ENCODE peak calls at places on chromosome 7, in ten cellular contexts. M is astrocyte of the cerebellum, P is AG09309, Y is fibroblast of the aortic adventitia, N is endothelial cell of umbilical vein, X is WERI-Rb-1, O is astrocyte of the spinal cord, S is astrocyte, R is GM13977, Z is HFFc6. W is an unnamed sample.

GRCh38 chr7:115561341-115562110 is 469.0 kb downstream of the TFEC start:
- DNase-seq in X (no peak), O (peak), P (peak), Z (peak), Y (peak), M (peak), N (no peak), R (no peak), S (peak), W (no peak)

GRCh38 chr7:112080441-112080840 is 125.8 kb downstream of the DOCK4 start:
- DNase-seq in S (peak), P (peak), R (peak), Z (peak), M (peak), Y (peak), O (peak), N (peak), X (no peak), W (no peak)

GRCh38 chr7:128206747-128207500 is 34.2 kb upstream of the LEP start:
- DNase-seq in O (no peak), N (no peak), S (no peak), X (no peak), R (no peak), Y (no peak), P (no peak), Z (no peak), M (no peak), W (no peak)

GRCh38 chr7:11529382-11529781 is 302.6 kb downstream of the THSD7A start:
- DNase-seq in P (no peak), M (no peak), N (no peak), X (no peak), S (no peak), R (no peak), O (no peak), Z (no peak), Y (no peak), W (no peak)

GRCh38 chr7:1916621-1916970 is 246.5 kb downstream of the ELFN1 start:
- DNase-seq in N (no peak), Y (no peak), Z (no peak), X (no peak), P (no peak), S (no peak), R (no peak), M (no peak), O (no peak), W (no peak)

GRCh38 chr7:49885593-49886285 is 112.3 kb downstream of the VWC2 start:
- DNase-seq in N (no peak), O (no peak), R (no peak), Z (no peak), X (no peak), M (no peak), S (no peak), Y (no peak), P (no peak), W (no peak)

GRCh38 chr7:112238852-112239610 is 32.5 kb downstream of the ZNF277 start:
- DNase-seq in R (no peak), N (no peak), S (peak), O (peak), Z (peak), Y (peak), X (no peak), M (no peak), P (no peak), W (no peak)

GRCh38 chr7:132351858-132352539 is 224.3 kb downstream of the PLXNA4 start:
- DNase-seq in O (no peak), S (no peak), R (no peak), X (no peak), Z (no peak), M (no peak), Y (peak), N (no peak), P (no peak), W (no peak)

GRCh38 chr7:127844707-127845331 is 186.4 kb downstream of the LRRC4 start:
- DNase-seq in P (no peak), S (peak), Z (peak), Y (peak), M (no peak), R (no peak), O (peak), N (peak), X (no peak), W (no peak)

GRCh38 chr7:94654764-94655561 is 970 bp downstream of the SGCE start:
- DNase-seq in N (peak), P (no peak), S (peak), Y (peak), X (peak), Z (peak), R (no peak), O (peak), M (peak), W (peak)

GRCh38 chr7:43953071-43953470 is 26.8 kb downstream of the UBE2D4 start:
- DNase-seq in Z (no peak), P (no peak), Y (no peak), S (no peak), M (no peak), N (no peak), X (no peak), R (no peak), O (no peak), W (no peak)

GRCh38 chr7:143492043-143492471 is 14.4 kb downstream of the TAS2R41 start:
- DNase-seq in N (peak), O (peak), R (no peak), M (no peak), X (no peak), Z (peak), Y (peak), S (peak), P (peak), W (no peak)

GRCh38 chr7:143493755-143494154 is 16.1 kb downstream of the TAS2R41 start:
- DNase-seq in N (peak), X (no peak), P (no peak), R (no peak), Y (no peak), S (no peak), O (no peak), M (no peak), Z (no peak), W (no peak)

GRCh38 chr7:143495806-143496672 is 18.4 kb downstream of the TAS2R41 start:
- DNase-seq in S (no peak), Y (no peak), P (no peak), M (no peak), Z (no peak), R (no peak), O (no peak), X (no peak), N (no peak), W (no peak)

GRCh38 chr7:143492799-143493568 is 15.3 kb downstream of the TAS2R41 start:
- DNase-seq in S (peak), M (no peak), X (no peak), O (no peak), Z (peak), P (no peak), R (no peak), N (peak), Y (peak), W (no peak)

DNA sequence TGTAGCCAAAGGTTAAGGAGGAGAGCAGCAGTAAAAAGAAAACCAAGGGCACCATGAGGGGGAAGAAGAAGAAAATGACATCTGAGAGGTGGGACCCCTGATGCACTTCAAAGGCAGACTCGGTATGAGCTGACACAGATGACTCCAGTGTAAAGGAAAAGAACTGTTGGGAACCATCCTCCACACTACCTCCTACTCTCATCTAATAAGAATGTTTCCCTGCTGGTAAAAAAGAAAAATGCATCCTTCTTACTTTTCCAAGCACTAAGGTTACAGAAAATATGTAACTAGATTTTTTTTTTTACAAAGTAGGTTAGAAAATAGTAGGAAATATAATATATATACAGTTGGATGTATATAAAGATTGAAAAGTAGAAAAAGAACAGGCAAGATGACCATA is 16.9 kb downstream of the TAS2R41 start:
- DNase-seq in X (no peak), M (no peak), O (no peak), Y (peak), P (no peak), N (no peak), R (no peak), S (no peak), Z (no peak), W (no peak)
- TF ChIP-seq CTCF in X (no peak), M (peak), O (no peak), Y (peak), P (no peak), N (no peak), R (no peak), S (peak), Z (peak), W (no peak)

GRCh38 chr7:6575246-6576023 is 1.8 kb upstream of the ZDHHC4 start:
- DNase-seq in P (no peak), Z (no peak), N (no peak), O (no peak), Y (no peak), S (no peak), R (no peak), M (no peak), X (no peak), W (no peak)

GRCh38 chr7:6578114-6579084 is 1.1 kb downstream of the ZDHHC4 start:
- DNase-seq in X (no peak), N (no peak), M (no peak), R (no peak), Y (no peak), Z (no peak), O (no peak), S (no peak), P (no peak), W (no peak)

GRCh38 chr7:6577369-6578113 is at the start of gene ZDHHC4:
- DNase-seq in X (peak), Y (peak), N (peak), Z (peak), P (no peak), O (peak), M (peak), S (peak), R (peak), W (peak)

GRCh38 chr7:6576024-6576866 is 1.0 kb upstream of the ZDHHC4 start:
- DNase-seq in R (no peak), X (peak), Z (no peak), O (no peak), Y (no peak), N (no peak), S (no peak), P (no peak), M (no peak), W (peak)

GRCh38 chr7:6579446-6579845 is 2.2 kb downstream of the ZDHHC4 start:
- DNase-seq in S (no peak), P (no peak), R (no peak), Z (peak), Y (no peak), X (no peak), O (no peak), M (no peak), N (no peak), W (no peak)
- TF ChIP-seq CTCF in S (no peak), P (peak), R (no peak), Z (peak), Y (peak), X (no peak), O (peak), M (peak), N (no peak), W (peak)

DNA sequence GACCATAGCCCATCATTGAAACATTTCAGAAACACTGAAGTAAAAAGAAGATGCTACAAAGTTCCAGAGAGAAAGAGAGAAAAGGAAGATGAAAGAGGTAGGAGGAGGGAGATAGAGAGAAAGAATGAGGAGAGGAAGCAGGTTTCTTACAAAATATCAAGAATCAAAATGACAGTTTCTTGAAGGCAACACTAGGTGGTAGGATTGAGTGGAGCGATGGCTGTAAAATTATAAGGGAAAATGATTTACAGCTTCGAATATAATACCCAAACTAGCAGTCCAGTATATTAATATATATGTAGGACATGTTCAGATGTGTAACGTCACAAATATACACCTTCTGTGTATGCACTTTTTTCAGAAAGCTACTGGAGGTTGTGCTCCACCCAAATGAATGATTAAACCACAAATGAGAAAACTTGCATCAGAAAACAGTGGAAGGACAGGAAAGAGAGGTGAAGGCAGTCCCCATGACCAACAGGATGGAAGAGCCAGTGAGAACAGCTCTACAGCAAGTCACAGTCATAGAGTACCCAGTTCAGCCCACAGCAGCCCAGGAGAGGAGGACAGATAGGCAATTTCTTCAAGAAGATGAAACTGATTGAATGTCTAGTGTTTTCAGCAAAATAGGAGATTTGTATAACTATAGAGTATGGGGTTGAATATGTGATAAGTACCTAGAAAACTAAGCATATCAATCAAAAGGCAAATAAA is 151.5 kb upstream of the TARP start:
- DNase-seq in P (no peak), R (no peak), S (no peak), Z (no peak), Y (peak), M (no peak), O (no peak), N (peak), X (no peak), W (peak)
- TF ChIP-seq CTCF in P (peak), R (no peak), S (peak), Z (peak), Y (peak), M (no peak), O (peak), N (peak), X (no peak), W (no peak)

DNA sequence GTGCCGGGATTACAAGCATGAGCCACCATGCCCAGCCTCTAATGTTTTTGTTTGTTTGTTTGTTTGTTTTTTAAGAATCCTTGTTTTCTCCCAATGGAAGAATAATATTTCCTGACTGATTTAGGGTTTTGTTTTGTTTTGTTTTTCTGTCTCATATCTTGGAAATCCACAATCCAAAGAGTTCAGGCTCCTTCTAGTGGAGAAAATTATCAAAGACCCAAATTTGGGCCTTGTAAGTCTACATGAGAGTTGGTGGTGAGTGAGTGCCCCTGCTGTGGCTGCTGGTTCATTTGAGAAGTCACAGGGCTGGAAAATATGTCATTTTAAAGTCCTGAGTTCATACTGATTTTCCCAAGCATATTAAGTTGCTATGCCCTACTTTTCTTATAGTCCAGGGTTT is 33.5 kb upstream of the KLHL7 start:
- DNase-seq in S (no peak), M (no peak), Y (peak), N (no peak), O (peak), X (no peak), P (no peak), R (no peak), Z (peak), W (no peak)
- TF ChIP-seq CTCF in S (peak), M (peak), Y (peak), N (no peak), O (no peak), X (no peak), P (peak), R (no peak), Z (peak), W (no peak)

GRCh38 chr7:5477723-5478531 is 54.3 kb upstream of the TNRC18 start:
- DNase-seq in S (no peak), N (peak), Z (no peak), R (peak), P (no peak), O (no peak), M (no peak), X (peak), Y (no peak), W (no peak)
- TF ChIP-seq CTCF in S (peak), N (peak), Z (peak), R (peak), P (peak), O (peak), M (peak), X (peak), Y (peak), W (no peak)

W was measured in activated CD8-positive, alpha-beta T cell treated with anti-CD3 and anti-CD28 coated beads for 36 hours.